ENCODE peak calls at places on chromosomes 2 and 18, in six cellular contexts. Q is amygdala, E is tibial nerve, C is thoracic aorta, I is GM23248, X is SK-N-SH. S is an unnamed sample.

GRCh38 chr18:65435529-65435928 is 315.3 kb upstream of the CDH7 start:
- DNase-seq in Q (no peak), I (no peak), X (no peak), E (no peak), C (no peak), S (no peak)

GRCh38 chr2:180101846-180102245 is 94.7 kb upstream of the CWC22 start:
- DNase-seq in E (no peak), C (no peak), I (peak), Q (no peak), X (no peak), S (no peak)

GRCh38 chr2:147641644-147642043 is 203.2 kb upstream of the ACVR2A start:
- DNase-seq in X (no peak), Q (no peak), I (peak), C (no peak), E (no peak), S (no peak)

GRCh38 chr2:8064608-8065007 is 617.2 kb upstream of the ID2 start:
- DNase-seq in X (no peak), Q (no peak), C (no peak), I (no peak), E (no peak), S (no peak)

GRCh38 chr2:47300609-47301276 is 102.2 kb upstream of the MSH2 start:
- DNase-seq in C (no peak), X (no peak), Q (no peak), E (peak), I (no peak), S (no peak)

GRCh38 chr2:205654878-205655601 is 27.3 kb upstream of the NRP2 start:
- DNase-seq in C (no peak), E (no peak), X (no peak), I (peak), Q (no peak), S (no peak)

GRCh38 chr2:430280-431040 is 142.6 kb upstream of the ALKAL2 start:
- DNase-seq in I (no peak), C (no peak), E (no peak), Q (no peak), X (no peak), S (no peak)

GRCh38 chr2:35410431-35411061 is 945.0 kb upstream of the CRIM1 start:
- DNase-seq in C (no peak), X (peak), Q (peak), I (peak), E (peak), S (peak)

GRCh38 chr18:10950080-10950875 is 199.1 kb downstream of the PIEZO2 start:
- DNase-seq in C (no peak), Q (no peak), I (no peak), E (no peak), X (no peak), S (no peak)

GRCh38 chr2:133780099-133780996 is 212.1 kb upstream of the NCKAP5 start:
- DNase-seq in Q (no peak), I (peak), X (peak), E (peak), C (no peak), S (peak)

GRCh38 chr18:72086421-72086820 is 457.7 kb downstream of the CBLN2 start:
- DNase-seq in I (peak), X (no peak), E (no peak), C (no peak), Q (no peak), S (no peak)

GRCh38 chr2:31131871-31132270 is 6.4 kb downstream of the GALNT14 start:
- DNase-seq in X (no peak), I (no peak), Q (no peak), C (no peak), E (no peak), S (no peak)

GRCh38 chr2:25358249-25358815 is 16.6 kb upstream of the DNMT3A start:
- DNase-seq in C (no peak), X (no peak), Q (no peak), I (no peak), E (no peak), S (no peak)

S was measured in head of caudate nucleus.